ENCODE peak calls at places on chromosomes 12 and 14, in ten cellular contexts. U is HCEC 1CT; G is activated CD4-positive, alpha-beta T cell treated with anti-CD3 and anti-CD28 coated beads, Interleukin-2, amount 10 ng/mL, durations not matched to agents 7 days and 5 days; Y is left ventricle myocardium superior; T is T-cell; O is lung; I is ovary; X is T47D; C is cardiac muscle cell; K is progenitor cell of endocrine pancreas. Z is an unnamed sample.

GRCh38 chr14:64816221-64816783 is 63.4 kb downstream of the SPTB start:
- DNase-seq in U (no peak), G (no peak), Y (peak), T (no peak), O (no peak), I (no peak), X (no peak), C (no peak), K (no peak), Z (no peak)

GRCh38 chr12:110537605-110538409 is 35.7 kb downstream of the RAD9B start:
- DNase-seq in U (peak), G (no peak), Y (peak), T (no peak), O (peak), I (no peak), X (no peak), C (peak), K (no peak), Z (peak)

GRCh38 chr14:23547924-23548323 is 3.6 kb downstream of the ZFHX2 start:
- DNase-seq in U (no peak), G (no peak), Y (no peak), T (no peak), O (no peak), I (no peak), X (no peak), C (no peak), K (no peak), Z (no peak)

GRCh38 chr12:28827841-28828240 is 321.2 kb upstream of the FAR2 start:
- DNase-seq in U (no peak), G (no peak), Y (no peak), T (no peak), O (no peak), I (no peak), X (no peak), C (no peak), K (no peak), Z (no peak)

GRCh38 chr12:71958056-71958455 is 19.4 kb downstream of the TPH2 start:
- DNase-seq in U (peak), G (no peak), Y (no peak), T (no peak), O (no peak), I (no peak), X (peak), C (no peak), K (no peak), Z (no peak)

GRCh38 chr12:52633383-52633782 is 15.0 kb upstream of the KRT73 start:
- DNase-seq in U (no peak), G (peak), Y (no peak), T (no peak), O (no peak), I (no peak), X (no peak), C (no peak), K (no peak), Z (no peak)

GRCh38 chr14:52307376-52307775 is 6.7 kb upstream of the PTGER2 start:
- DNase-seq in U (no peak), G (no peak), Y (no peak), T (no peak), O (no peak), I (no peak), X (no peak), C (no peak), K (no peak), Z (no peak)

GRCh38 chr14:59321184-59321952 is 132.9 kb downstream of the DAAM1 start:
- DNase-seq in U (peak), G (no peak), Y (no peak), T (no peak), O (no peak), I (no peak), X (peak), C (peak), K (no peak), Z (no peak)

GRCh38 chr12:93144109-93144508 is 215.0 kb upstream of the EEA1 start:
- DNase-seq in U (no peak), G (no peak), Y (no peak), T (no peak), O (no peak), I (no peak), X (no peak), C (no peak), K (no peak), Z (no peak)

GRCh38 chr14:26709019-26709418 is 111.2 kb upstream of the NOVA1 start:
- DNase-seq in U (peak), G (no peak), Y (no peak), T (no peak), O (no peak), I (no peak), X (no peak), C (no peak), K (no peak), Z (no peak)

GRCh38 chr14:85366226-85366625 is 163.7 kb upstream of the FLRT2 start:
- DNase-seq in U (no peak), G (no peak), Y (no peak), T (no peak), O (no peak), I (no peak), X (no peak), C (peak), K (no peak), Z (no peak)